ENCODE peak calls at places on chromosomes 5 and 9, in five cellular contexts. One of them, this sample, is unnamed.

GRCh38 chr5:93677344-93678021 is 63.9 kb downstream of the POU5F2 start:
- DNase-seq in GM12878: no peak
- DNase-seq in A549: no peak
- DNase-seq in HepG2: peak; percentile 82
- DNase-seq in K562: no peak
- DNase-seq in this sample: peak; percentile 82

GRCh38 chr5:82365744-82366228 is 87.6 kb upstream of the RPS23 start:
- DNase-seq in GM12878: no peak
- DNase-seq in HepG2: peak; percentile 87
- DNase-seq in A549: peak; percentile 53
- DNase-seq in K562: no peak
- DNase-seq in this sample: no peak

GRCh38 chr5:179803651-179804598 is 2.7 kb downstream of the MGAT4B start:
- DNase-seq in GM12878: no peak
- DNase-seq in K562: peak; percentile 64
- DNase-seq in A549: no peak
- DNase-seq in HepG2: peak; percentile 44
- DNase-seq in this sample: peak; percentile 37

GRCh38 chr5:10836991-10837390 is 76.0 kb upstream of the DAP start:
- DNase-seq in GM12878: no peak
- DNase-seq in K562: no peak
- DNase-seq in HepG2: no peak
- DNase-seq in A549: no peak
- DNase-seq in this sample: no peak

GRCh38 chr9:88973281-88974045 is 17.8 kb upstream of the S1PR3 start:
- DNase-seq in A549: no peak
- DNase-seq in K562: no peak
- DNase-seq in HepG2: no peak
- DNase-seq in GM12878: no peak
- DNase-seq in this sample: no peak

GRCh38 chr9:107292811-107293554 is 9.9 kb downstream of the RAD23B start:
- DNase-seq in K562: no peak
- DNase-seq in A549: no peak
- DNase-seq in GM12878: no peak
- DNase-seq in HepG2: no peak
- DNase-seq in this sample: no peak

GRCh38 chr9:93380410-93381060 is 71.0 kb upstream of the FAM120A start:
- DNase-seq in HepG2: no peak
- DNase-seq in K562: no peak
- DNase-seq in A549: no peak
- DNase-seq in GM12878: no peak
- DNase-seq in this sample: no peak

GRCh38 chr9:9612270-9612669 is 1000.5 kb downstream of the PTPRD start:
- DNase-seq in K562: no peak
- DNase-seq in GM12878: peak; percentile 3
- DNase-seq in HepG2: no peak
- DNase-seq in A549: no peak
- DNase-seq in this sample: peak; percentile 30

GRCh38 chr9:138049779-138050471 is 172.3 kb downstream of the CACNA1B start:
- DNase-seq in K562: no peak
- DNase-seq in A549: no peak
- DNase-seq in GM12878: no peak
- DNase-seq in HepG2: no peak
- DNase-seq in this sample: no peak

GRCh38 chr9:123376218-123377071 is 20.4 kb downstream of the CRB2 start:
- DNase-seq in HepG2: no peak
- DNase-seq in K562: no peak
- DNase-seq in A549: no peak
- DNase-seq in GM12878: no peak
- DNase-seq in this sample: no peak

DNA sequence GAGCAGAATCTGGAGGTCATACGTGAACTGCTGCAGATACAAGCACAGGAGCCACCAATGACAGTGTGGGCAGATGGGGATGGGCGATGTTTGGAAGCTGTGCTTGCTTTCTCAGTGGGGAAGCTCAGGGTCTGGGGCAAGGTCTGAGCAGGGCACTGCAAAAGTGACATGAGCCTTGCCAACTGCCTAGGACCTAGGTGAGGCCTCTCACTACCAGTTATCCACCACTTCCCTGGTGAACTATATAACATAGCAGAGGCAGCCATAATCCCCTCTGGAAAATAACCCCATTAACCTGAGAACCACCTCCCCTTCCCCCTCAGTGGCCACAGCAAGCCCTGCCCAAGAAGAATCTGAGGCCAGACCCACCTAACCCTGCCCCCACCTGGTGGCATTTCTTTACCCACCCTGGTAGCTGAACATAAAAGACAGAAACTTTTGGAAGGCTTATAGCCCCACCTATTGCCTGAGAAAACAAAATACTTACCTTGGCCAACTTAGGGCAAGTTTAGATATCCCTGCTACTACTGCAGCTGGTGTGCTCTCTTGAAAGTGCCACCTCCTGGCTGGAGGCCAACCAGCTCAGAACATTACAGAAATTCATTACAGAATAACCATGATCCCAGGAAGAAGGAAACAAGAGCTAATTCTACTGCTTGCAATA is 18.8 kb upstream of the SPEF2 start:
- DNase-seq in HepG2: peak; percentile 62
- DNase-seq in A549: peak; percentile 16
- DNase-seq in GM12878: no peak
- DNase-seq in K562: no peak
- DNase-seq in this sample: no peak
- TF ChIP-seq CTCF in HepG2: peak; percentile 79
- TF ChIP-seq CTCF in A549: no peak
- TF ChIP-seq CTCF in GM12878: peak; percentile 21
- TF ChIP-seq CTCF in K562: no peak
- TF ChIP-seq CTCF in this sample: no peak

GRCh38 chr9:22975921-22976320 is 529.3 kb downstream of the DMRTA1 start:
- DNase-seq in GM12878: no peak
- DNase-seq in HepG2: no peak
- DNase-seq in A549: no peak
- DNase-seq in K562: no peak
- DNase-seq in this sample: peak; percentile 25

GRCh38 chr9:22969350-22969979 is 522.8 kb downstream of the DMRTA1 start:
- DNase-seq in GM12878: no peak
- DNase-seq in HepG2: no peak
- DNase-seq in K562: no peak
- DNase-seq in A549: no peak
- DNase-seq in this sample: no peak

GRCh38 chr9:22976454-22976853 is 529.8 kb downstream of the DMRTA1 start:
- DNase-seq in A549: no peak
- DNase-seq in K562: no peak
- DNase-seq in HepG2: no peak
- DNase-seq in GM12878: no peak
- DNase-seq in this sample: peak; percentile 37

GRCh38 chr9:22970434-22970975 is 523.9 kb downstream of the DMRTA1 start:
- DNase-seq in K562: no peak
- DNase-seq in A549: no peak
- DNase-seq in HepG2: no peak
- DNase-seq in GM12878: no peak
- DNase-seq in this sample: no peak
- H3K4me1 ChIP-seq in K562: no peaks in the 10 kb centered on the region
- H3K4me1 ChIP-seq in A549: no peaks in the 10 kb centered on the region
- H3K4me1 ChIP-seq in HepG2: no peaks in the 10 kb centered on the region
- H3K4me1 ChIP-seq in GM12878: no peaks in the 10 kb centered on the region
- H3K4me1 ChIP-seq in this sample: peaks cover under 1% of the 10 kb centered on the region

GRCh38 chr5:153491408-153491807 is 938 bp downstream of the GRIA1 start:
- DNase-seq in A549: no peak
- DNase-seq in K562: no peak
- DNase-seq in HepG2: no peak
- DNase-seq in GM12878: no peak
- DNase-seq in this sample: no peak

GRCh38 chr5:153489611-153490010 is 859 bp upstream of the GRIA1 start:
- DNase-seq in K562: no peak
- DNase-seq in A549: no peak
- DNase-seq in GM12878: no peak
- DNase-seq in HepG2: no peak
- DNase-seq in this sample: no peak

DNA sequence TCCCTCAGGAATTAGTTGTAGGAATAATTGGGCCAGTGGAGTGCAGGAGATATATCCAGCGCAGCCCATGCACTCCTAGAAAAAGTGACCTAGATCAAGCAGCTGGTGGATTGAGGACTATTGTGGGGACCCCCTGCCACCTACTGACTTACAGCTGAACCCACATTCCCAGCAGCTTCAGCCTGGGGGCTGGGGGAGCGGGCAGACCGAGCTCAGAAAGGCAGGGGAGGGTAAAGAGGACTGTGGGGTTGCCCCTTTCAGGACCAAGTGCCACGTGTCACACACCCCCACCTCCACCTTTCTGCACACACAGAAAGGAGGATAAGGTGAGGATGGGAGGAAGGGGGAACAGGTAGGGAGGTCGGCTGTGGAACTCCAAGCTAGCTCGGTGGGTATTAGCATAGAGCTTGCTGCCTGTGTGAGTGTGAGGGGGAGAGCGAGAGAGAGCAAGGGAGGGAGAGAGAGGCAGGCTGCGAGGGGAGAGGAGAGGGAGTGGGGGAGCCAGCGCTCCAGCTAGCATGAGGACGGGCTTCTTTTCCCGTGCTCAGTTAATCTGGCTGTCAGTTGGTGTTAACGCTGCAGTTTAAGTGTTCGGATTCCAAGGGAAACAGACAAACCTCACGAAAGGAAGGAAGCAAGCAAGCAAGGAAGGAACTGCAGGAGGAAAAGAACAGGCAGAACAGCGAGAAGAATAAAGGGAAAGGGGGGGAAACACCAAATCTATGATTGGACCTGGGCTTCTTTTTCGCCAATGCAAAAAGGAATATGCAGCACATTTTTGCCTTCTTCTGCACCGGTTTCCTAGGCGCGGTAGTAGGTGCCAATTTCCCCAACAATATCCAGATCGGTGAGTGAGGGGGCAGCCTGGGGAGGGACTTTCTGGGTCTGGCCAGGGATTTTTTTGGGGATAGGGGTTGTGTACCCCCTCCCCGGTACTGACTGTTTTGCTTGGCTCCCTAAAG is at the start of gene GRIA1:
- DNase-seq in GM12878: no peak
- DNase-seq in A549: no peak
- DNase-seq in K562: no peak
- DNase-seq in HepG2: no peak
- DNase-seq in this sample: no peak
- TF ChIP-seq MYC in GM12878: no peak
- TF ChIP-seq MYC in A549: no peak
- TF ChIP-seq MYC in K562: no peak
- TF ChIP-seq MYC in HepG2: no peak
- TF ChIP-seq MYC in this sample: no peak

DNA sequence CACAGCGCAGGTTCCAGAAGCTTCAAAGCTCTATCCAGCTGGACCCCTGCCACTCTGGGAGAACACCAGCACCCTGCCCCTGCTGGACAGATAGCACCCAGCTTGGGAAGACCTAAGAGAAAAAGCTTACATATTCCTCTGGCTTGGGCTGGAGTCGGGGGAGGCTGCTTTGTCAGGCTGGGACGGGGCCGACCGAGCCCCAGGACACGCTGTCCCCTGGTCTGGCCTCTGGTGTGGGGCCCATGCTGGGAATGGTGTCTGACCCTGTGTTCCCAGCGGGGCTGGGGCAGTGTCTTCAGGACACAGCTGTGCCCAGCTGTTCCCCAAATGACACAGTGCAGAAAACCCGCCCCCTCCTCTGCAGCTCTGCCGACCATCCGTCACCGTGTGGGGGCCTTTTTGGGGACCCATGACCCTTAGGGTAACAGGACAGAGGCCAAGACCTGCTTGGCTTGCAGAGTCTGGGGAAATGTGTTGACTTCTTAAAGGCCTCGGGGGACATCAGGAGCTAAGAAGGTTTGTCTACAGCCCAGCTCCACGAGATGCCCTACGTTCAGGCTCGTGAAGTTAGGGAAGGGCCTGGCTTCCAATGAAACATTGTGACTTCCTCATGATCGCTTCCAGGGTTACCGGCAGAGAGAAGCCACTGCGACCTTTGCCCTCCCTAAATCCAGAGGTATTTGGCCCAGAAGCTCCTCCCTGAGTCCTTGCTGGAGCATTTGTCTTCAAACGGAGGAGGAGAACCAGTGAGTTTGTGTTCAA is 20.4 kb upstream of the SLC2A6 start:
- DNase-seq in GM12878: no peak
- DNase-seq in A549: no peak
- DNase-seq in HepG2: peak; percentile 31
- DNase-seq in K562: no peak
- DNase-seq in this sample: no peak
- TF ChIP-seq CTCF in GM12878: no peak
- TF ChIP-seq CTCF in A549: no peak
- TF ChIP-seq CTCF in HepG2: no peak
- TF ChIP-seq CTCF in K562: no peak
- TF ChIP-seq CTCF in this sample: no peak

DNA sequence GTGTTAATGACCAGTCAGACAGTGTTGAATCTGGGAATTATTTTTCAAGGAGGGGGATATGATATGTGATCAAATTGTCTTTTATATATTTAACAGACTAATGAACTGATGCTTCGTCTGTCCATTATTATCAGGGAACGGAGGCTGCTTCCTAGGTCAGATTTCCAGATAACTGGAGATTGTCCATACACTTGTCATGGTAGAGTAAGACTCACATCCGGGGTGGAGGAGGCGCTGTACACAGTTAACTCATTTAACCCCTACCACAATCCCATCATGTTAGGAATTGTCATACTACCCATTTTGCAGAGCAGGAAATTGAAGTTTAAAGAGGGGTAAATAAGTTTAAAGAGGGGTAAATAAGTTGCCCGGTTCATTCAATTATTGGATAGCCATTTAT is 55.9 kb downstream of the ARHGAP26 start:
- DNase-seq in HepG2: no peak
- DNase-seq in GM12878: no peak
- DNase-seq in K562: no peak
- DNase-seq in A549: no peak
- DNase-seq in this sample: no peak
- H3K4me1 ChIP-seq in HepG2: peaks cover 98% of the 10 kb centered on the region
- H3K4me1 ChIP-seq in GM12878: peaks cover 6% of the 10 kb centered on the region
- H3K4me1 ChIP-seq in K562: no peaks in the 10 kb centered on the region
- H3K4me1 ChIP-seq in A549: peaks cover 95% of the 10 kb centered on the region
- H3K4me1 ChIP-seq in this sample: peaks cover 79% of the 10 kb centered on the region

DNA sequence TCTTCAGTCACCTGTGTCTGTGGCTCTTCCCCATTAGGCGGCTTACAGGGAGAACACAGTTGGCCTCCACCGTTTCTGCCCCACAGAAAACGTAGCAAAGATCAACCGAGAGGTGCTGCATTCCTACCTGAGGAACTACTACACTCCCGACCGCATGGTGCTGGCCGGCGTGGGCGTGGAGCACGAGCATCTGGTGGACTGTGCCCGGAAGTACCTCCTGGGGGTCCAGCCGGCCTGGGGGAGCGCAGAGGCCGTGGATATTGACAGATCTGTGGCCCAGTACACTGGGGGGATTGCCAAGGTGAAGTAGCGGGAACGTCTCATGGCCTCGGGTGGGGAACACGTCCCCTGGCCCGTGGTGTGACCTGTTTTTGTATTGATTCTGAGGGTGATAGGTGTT is 6.5 kb downstream of the PMPCA start:
- DNase-seq in HepG2: no peak
- DNase-seq in A549: no peak
- DNase-seq in K562: no peak
- DNase-seq in GM12878: no peak
- DNase-seq in this sample: no peak
- TF ChIP-seq MYC in HepG2: no peak
- TF ChIP-seq MYC in A549: no peak
- TF ChIP-seq MYC in K562: no peak
- TF ChIP-seq MYC in GM12878: no peak
- TF ChIP-seq MYC in this sample: no peak

GRCh38 chr5:98965226-98965625 is 36.4 kb upstream of the CHD1 start:
- DNase-seq in GM12878: no peak
- DNase-seq in HepG2: no peak
- DNase-seq in K562: no peak
- DNase-seq in A549: no peak
- DNase-seq in this sample: no peak
- TF ChIP-seq CTCF in GM12878: no peak
- TF ChIP-seq CTCF in HepG2: no peak
- TF ChIP-seq CTCF in K562: no peak
- TF ChIP-seq CTCF in A549: no peak
- TF ChIP-seq CTCF in this sample: no peak

This sample was measured in endothelial cell of umbilical vein.